ENCODE peak calls at places on chromosomes 5 and 9, in five cellular contexts. W is cardiac muscle cell, Q is IMR-90, Y is SW480, H is Ammon's horn. G is an unnamed sample.

GRCh38 chr9:692636-693459 is 148.6 kb upstream of the DMRT1 start:
- DNase-seq in W (no peak), Q (no peak), Y (no peak), H (peak), G (no peak)

GRCh38 chr9:36828574-36829141 is 205.4 kb downstream of the PAX5 start:
- DNase-seq in W (no peak), Q (no peak), Y (no peak), H (no peak), G (no peak)

GRCh38 chr5:173055722-173055982 is 500 bp upstream of the CREBRF start:
- DNase-seq in W (peak), Q (no peak), Y (peak), H (no peak), G (no peak)

GRCh38 chr5:124289641-124290201 is 456.7 kb downstream of the ZNF608 start:
- DNase-seq in W (no peak), Q (no peak), Y (peak), H (peak), G (no peak)

GRCh38 chr5:21831145-21831787 is 1021.9 kb downstream of the CDH12 start:
- DNase-seq in W (no peak), Q (no peak), Y (no peak), H (no peak), G (no peak)

GRCh38 chr5:11619339-11620028 is 284.8 kb downstream of the CTNND2 start:
- DNase-seq in W (peak), Q (no peak), Y (peak), H (peak), G (peak)

GRCh38 chr5:10069781-10070313 is 179.8 kb downstream of the ATPSCKMT start:
- DNase-seq in W (no peak), Q (no peak), Y (no peak), H (no peak), G (no peak)

GRCh38 chr5:145811834-145812625 is 23.1 kb downstream of the PRELID2 start:
- DNase-seq in W (peak), Q (peak), Y (peak), H (peak), G (no peak)

GRCh38 chr9:88833946-88834345 is 157.3 kb upstream of the S1PR3 start:
- DNase-seq in W (no peak), Q (no peak), Y (no peak), H (no peak), G (no peak)

GRCh38 chr9:128615571-128615970 is 41.1 kb downstream of the DYNC2I2 start:
- DNase-seq in W (no peak), Q (no peak), Y (no peak), H (no peak), G (no peak)

GRCh38 chr5:175246242-175246891 is 197.6 kb downstream of the DRD1 start:
- DNase-seq in W (no peak), Q (peak), Y (peak), H (no peak), G (no peak)

GRCh38 chr9:23747088-23747748 is 78.8 kb downstream of the ELAVL2 start:
- DNase-seq in W (no peak), Q (no peak), Y (no peak), H (no peak), G (no peak)

GRCh38 chr9:128392302-128393152 is 21.4 kb downstream of the URM1 start:
- DNase-seq in W (peak), Q (no peak), Y (no peak), H (no peak), G (no peak)

GRCh38 chr5:138470322-138471285 is 5.3 kb downstream of the EGR1 start:
- DNase-seq in W (no peak), Q (no peak), Y (peak), H (no peak), G (no peak)

GRCh38 chr5:74393943-74394342 is 246.6 kb downstream of the ENC1 start:
- DNase-seq in W (no peak), Q (no peak), Y (no peak), H (no peak), G (no peak)

GRCh38 chr5:53501054-53501453 is 20.6 kb downstream of the FST start:
- DNase-seq in W (no peak), Q (no peak), Y (no peak), H (no peak), G (no peak)

GRCh38 chr5:90518666-90519065 is 10.7 kb downstream of the LYSMD3 start:
- DNase-seq in W (no peak), Q (peak), Y (peak), H (no peak), G (no peak)

G was measured in Calu3.